ENCODE peak calls at places on chromosomes 1 and 21, in seven cellular contexts. C, X, L, O, Q, Z and W are unnamed samples.

GRCh38 chr1:77060000-77060399 is 159.2 kb downstream of the PIGK start:
- DNase-seq in C (no peak), X (no peak), L (no peak), O (no peak), Q (no peak), Z (no peak), W (no peak)

GRCh38 chr1:114323959-114324825 is 170.5 kb upstream of the SYT6 start:
- DNase-seq in C (no peak), X (no peak), L (no peak), O (no peak), Q (no peak), Z (no peak), W (no peak)

GRCh38 chr1:46613661-46614603 is 2.7 kb downstream of the MOB3C start:
- DNase-seq in C (peak), X (peak), L (peak), O (peak), Q (peak), Z (peak), W (peak)

GRCh38 chr1:177802304-177802703 is 167.6 kb downstream of the SEC16B start:
- DNase-seq in C (no peak), X (no peak), L (no peak), O (no peak), Q (no peak), Z (no peak), W (no peak)

GRCh38 chr1:156123356-156124196 is 9.1 kb downstream of the LMNA start:
- DNase-seq in C (no peak), X (peak), L (no peak), O (peak), Q (peak), Z (no peak), W (peak)

GRCh38 chr1:18142471-18142870 is 34.9 kb downstream of the IGSF21 start:
- DNase-seq in C (no peak), X (peak), L (no peak), O (no peak), Q (no peak), Z (no peak), W (no peak)

GRCh38 chr1:186152227-186152944 is 222.7 kb downstream of the TPR start:
- DNase-seq in C (no peak), X (no peak), L (no peak), O (peak), Q (no peak), Z (no peak), W (no peak)

GRCh38 chr1:239912471-239912870 is 179.2 kb upstream of the FMN2 start:
- DNase-seq in C (no peak), X (no peak), L (no peak), O (peak), Q (no peak), Z (no peak), W (no peak)

GRCh38 chr1:232622378-232622777 is 7.6 kb downstream of the SIPA1L2 start:
- DNase-seq in C (no peak), X (no peak), L (no peak), O (no peak), Q (no peak), Z (no peak), W (no peak)

GRCh38 chr1:180611016-180611930 is 20.5 kb upstream of the XPR1 start:
- DNase-seq in C (peak), X (no peak), L (peak), O (no peak), Q (no peak), Z (no peak), W (peak)

GRCh38 chr21:36504067-36505058 is 24.4 kb upstream of the CLDN14 start:
- DNase-seq in C (peak), X (no peak), L (peak), O (peak), Q (no peak), Z (no peak), W (peak)

GRCh38 chr1:56963667-56964066 is 2.1 kb downstream of the C8B start:
- DNase-seq in C (no peak), X (no peak), L (no peak), O (no peak), Q (no peak), Z (no peak), W (no peak)

GRCh38 chr1:95974586-95974985 is 740.6 kb downstream of the RWDD3 start:
- DNase-seq in C (no peak), X (no peak), L (no peak), O (no peak), Q (no peak), Z (no peak), W (no peak)

GRCh38 chr1:70911861-70912260 is 135.8 kb downstream of the PTGER3 start:
- DNase-seq in C (no peak), X (no peak), L (no peak), O (no peak), Q (no peak), Z (no peak), W (no peak)

GRCh38 chr1:40344597-40344996 is 27.5 kb upstream of the COL9A2 start:
- DNase-seq in C (peak), X (peak), L (peak), O (peak), Q (no peak), Z (no peak), W (peak)

GRCh38 chr1:21277178-21277577 is 13.1 kb downstream of the ECE1 start:
- DNase-seq in C (no peak), X (no peak), L (no peak), O (no peak), Q (no peak), Z (no peak), W (no peak)

GRCh38 chr1:184242507-184242943 is 144.3 kb upstream of the C1orf21 start:
- DNase-seq in C (no peak), X (no peak), L (no peak), O (peak), Q (no peak), Z (no peak), W (no peak)

GRCh38 chr1:198669023-198669698 is 30.3 kb downstream of the PTPRC start:
- DNase-seq in C (no peak), X (peak), L (no peak), O (peak), Q (no peak), Z (no peak), W (peak)

GRCh38 chr1:161706116-161706482 is 930 bp upstream of the FCRLA start:
- DNase-seq in C (no peak), X (no peak), L (no peak), O (peak), Q (no peak), Z (no peak), W (peak)

GRCh38 chr1:65255088-65256050 is 54.0 kb upstream of the DNAJC6 start:
- DNase-seq in C (no peak), X (no peak), L (no peak), O (no peak), Q (no peak), Z (no peak), W (no peak)

GRCh38 chr1:243254927-243255790 is at the start of gene CEP170:
- DNase-seq in C (peak), X (peak), L (peak), O (peak), Q (peak), Z (peak), W (peak)

GRCh38 chr1:109246141-109246551 is 3.2 kb upstream of the CELSR2 start:
- DNase-seq in C (no peak), X (no peak), L (no peak), O (no peak), Q (no peak), Z (no peak), W (no peak)

GRCh38 chr1:113669988-113670387 is 89.3 kb downstream of the PHTF1 start:
- DNase-seq in C (no peak), X (no peak), L (peak), O (no peak), Q (no peak), Z (no peak), W (no peak)

GRCh38 chr21:34885636-34886553 is 163.2 kb downstream of the RUNX1 start:
- DNase-seq in C (no peak), X (no peak), L (no peak), O (no peak), Q (no peak), Z (no peak), W (no peak)

GRCh38 chr1:201461783-201462441 is 7.1 kb downstream of the PHLDA3 start:
- DNase-seq in C (no peak), X (peak), L (no peak), O (peak), Q (peak), Z (no peak), W (no peak)

GRCh38 chr1:173661271-173661670 is 8.4 kb downstream of the ANKRD45 start:
- DNase-seq in C (no peak), X (no peak), L (no peak), O (no peak), Q (no peak), Z (no peak), W (no peak)

GRCh38 chr1:21212126-21212525 is 35.4 kb upstream of the EIF4G3 start:
- DNase-seq in C (no peak), X (no peak), L (no peak), O (peak), Q (no peak), Z (no peak), W (no peak)

GRCh38 chr1:111769517-111770146 is 13.9 kb downstream of the DDX20 start:
- DNase-seq in C (peak), X (no peak), L (peak), O (peak), Q (no peak), Z (peak), W (peak)

GRCh38 chr1:41805771-41806471 is 112.8 kb downstream of the HIVEP3 start:
- DNase-seq in C (no peak), X (no peak), L (no peak), O (no peak), Q (no peak), Z (peak), W (no peak)

GRCh38 chr1:91038582-91038981 is 16.7 kb upstream of the ZNF644 start:
- DNase-seq in C (no peak), X (no peak), L (no peak), O (no peak), Q (no peak), Z (no peak), W (no peak)

GRCh38 chr1:117093091-117093534 is 28.4 kb downstream of the TRIM45 start:
- DNase-seq in C (no peak), X (no peak), L (no peak), O (peak), Q (no peak), Z (no peak), W (no peak)

GRCh38 chr1:112955678-112956502 is at the start of gene SLC16A1:
- DNase-seq in C (peak), X (peak), L (peak), O (peak), Q (peak), Z (peak), W (peak)

GRCh38 chr1:175415133-175415712 is 222.6 kb upstream of the KIAA0040 start:
- DNase-seq in C (no peak), X (no peak), L (no peak), O (no peak), Q (no peak), Z (no peak), W (no peak)